ENCODE peak calls at places on chromosome 15, in seven cellular contexts. U is neuronal stem cell, F is mesendoderm, K is H1, X is IMR-90, V is H9, B is mesenchymal stem cell. Z is an unnamed sample.

GRCh38 chr15:48472756-48473155 is 141.5 kb downstream of the DUT start:
- DNase-seq in U (no peak), F (no peak), K (no peak), X (peak; percentile 58), V (no peak), B (peak; percentile 65), Z (no peak)

GRCh38 chr15:89768071-89768500 is 8.0 kb upstream of the MESP2 start:
- DNase-seq in U (no peak), F (no peak), K (no peak), X (peak; percentile 60), V (no peak), B (no peak), Z (no peak)

GRCh38 chr15:50231761-50232160 is 33.8 kb downstream of the HDC start:
- DNase-seq in U (no peak), F (no peak), K (no peak), X (no peak), V (no peak), B (no peak), Z (no peak)

GRCh38 chr15:81221449-81221848 is 24.8 kb downstream of the IL16 start:
- DNase-seq in U (no peak), F (no peak), K (no peak), X (no peak), V (no peak), B (no peak), Z (no peak)

GRCh38 chr15:62928996-62929350 is 113.6 kb upstream of the TPM1 start:
- DNase-seq in U (no peak), F (peak; percentile 55), K (no peak), X (peak; percentile 92), V (no peak), B (peak; percentile 93), Z (no peak)

GRCh38 chr15:41429003-41429890 is 12.4 kb downstream of the RTF1 start:
- DNase-seq in U (no peak), F (no peak), K (no peak), X (peak; percentile 19), V (no peak), B (peak; percentile 39), Z (no peak)

GRCh38 chr15:75307778-75308390 is 25.2 kb downstream of the GOLGA6D start:
- DNase-seq in U (peak; percentile 6), F (peak; percentile 81), K (peak; percentile 60), X (no peak), V (peak; percentile 88), B (peak; percentile 7), Z (peak; percentile 49)

GRCh38 chr15:52609593-52609992 is 40.8 kb upstream of the ARPP19 start:
- DNase-seq in U (no peak), F (no peak), K (no peak), X (no peak), V (no peak), B (no peak), Z (no peak)

GRCh38 chr15:45604321-45604720 is 17.1 kb downstream of the BLOC1S6 start:
- DNase-seq in U (no peak), F (no peak), K (no peak), X (no peak), V (no peak), B (no peak), Z (no peak)

GRCh38 chr15:80026310-80026709 is 33.2 kb upstream of the ZFAND6 start:
- DNase-seq in U (no peak), F (no peak), K (no peak), X (no peak), V (no peak), B (no peak), Z (no peak)

GRCh38 chr15:22913646-22914380 is 66.4 kb downstream of the CYFIP1 start:
- DNase-seq in U (no peak), F (no peak), K (no peak), X (no peak), V (no peak), B (no peak), Z (no peak)

GRCh38 chr15:80684697-80685096 is 10.4 kb upstream of the ABHD17C start:
- DNase-seq in U (no peak), F (no peak), K (no peak), X (no peak), V (no peak), B (no peak), Z (no peak)

GRCh38 chr15:66362776-66363175 is 6.3 kb upstream of the TIPIN start:
- DNase-seq in U (no peak), F (no peak), K (no peak), X (no peak), V (no peak), B (no peak), Z (no peak)

GRCh38 chr15:57662802-57663201 is 43.7 kb upstream of the POLR2M start:
- DNase-seq in U (no peak), F (no peak), K (no peak), X (no peak), V (no peak), B (no peak), Z (no peak)

GRCh38 chr15:70447927-70448698 is 315.2 kb downstream of the UACA start:
- DNase-seq in U (no peak), F (no peak), K (no peak), X (no peak), V (no peak), B (no peak), Z (no peak)

GRCh38 chr15:93614446-93615104 is 525.6 kb upstream of the RGMA start:
- DNase-seq in U (no peak), F (no peak), K (no peak), X (no peak), V (no peak), B (no peak), Z (no peak)

GRCh38 chr15:63166219-63166618 is 8.9 kb upstream of the RPS27L start:
- DNase-seq in U (no peak), F (no peak), K (no peak), X (no peak), V (no peak), B (no peak), Z (no peak)

GRCh38 chr15:77606142-77607034 is 26.3 kb downstream of the LINGO1 start:
- DNase-seq in U (no peak), F (peak; percentile 65), K (no peak), X (peak; percentile 13), V (peak; percentile 49), B (peak; percentile 53), Z (no peak)

GRCh38 chr15:98866503-98866902 is 141.1 kb downstream of the PGPEP1L start:
- DNase-seq in U (no peak), F (peak; percentile 77), K (no peak), X (peak; percentile 88), V (no peak), B (peak; percentile 89), Z (peak; percentile 49)

GRCh38 chr15:92621972-92622533 is 33.5 kb downstream of the FAM174B start:
- DNase-seq in U (no peak), F (no peak), K (no peak), X (no peak), V (no peak), B (no peak), Z (no peak)

GRCh38 chr15:27743078-27743477 is 356.0 kb downstream of the OCA2 start:
- DNase-seq in U (no peak), F (no peak), K (no peak), X (no peak), V (no peak), B (no peak), Z (no peak)

GRCh38 chr15:69380100-69380725 is 33.9 kb upstream of the KIF23 start:
- DNase-seq in U (no peak), F (peak; percentile 74), K (no peak), X (peak; percentile 21), V (peak; percentile 73), B (peak; percentile 29), Z (no peak)

GRCh38 chr15:77083381-77084160 is 12.7 kb upstream of the TSPAN3 start:
- DNase-seq in U (peak; percentile 48), F (peak; percentile 92), K (peak; percentile 66), X (peak; percentile 15), V (peak; percentile 97), B (peak; percentile 46), Z (peak; percentile 67)

GRCh38 chr15:100112061-100112420 is 229.7 kb downstream of the ADAMTS17 start:
- DNase-seq in U (no peak), F (no peak), K (no peak), X (no peak), V (no peak), B (no peak), Z (no peak)
- H2BK5ac ChIP-seq in U (no peak overlapping the region), F (no peak overlapping the region), K (no peak overlapping the region), X (peak overlapping the region; percentile 63), V (no peak overlapping the region), B (no peak overlapping the region), Z (no peak overlapping the region)

GRCh38 chr15:39554746-39555387 is 26.0 kb upstream of the THBS1 start:
- DNase-seq in U (no peak), F (no peak), K (no peak), X (no peak), V (no peak), B (no peak), Z (no peak)

GRCh38 chr15:39553947-39554731 is 26.7 kb upstream of the THBS1 start:
- DNase-seq in U (no peak), F (no peak), K (no peak), X (no peak), V (no peak), B (no peak), Z (no peak)

GRCh38 chr15:39555885-39556284 is 25.0 kb upstream of the THBS1 start:
- DNase-seq in U (no peak), F (peak; percentile 39), K (no peak), X (peak; percentile 20), V (no peak), B (no peak), Z (no peak)

GRCh38 chr15:39558421-39558820 is 22.5 kb upstream of the THBS1 start:
- DNase-seq in U (no peak), F (no peak), K (no peak), X (no peak), V (no peak), B (no peak), Z (no peak)

GRCh38 chr15:39556461-39556860 is 24.4 kb upstream of the THBS1 start:
- DNase-seq in U (no peak), F (no peak), K (no peak), X (peak; percentile 81), V (no peak), B (no peak), Z (peak; percentile 3)
- H2BK5ac ChIP-seq in U (no peak overlapping the region), F (no peak overlapping the region), K (no peak overlapping the region), X (peak overlapping the region; percentile 81), V (no peak overlapping the region), B (no peak overlapping the region), Z (no peak overlapping the region)

DNA sequence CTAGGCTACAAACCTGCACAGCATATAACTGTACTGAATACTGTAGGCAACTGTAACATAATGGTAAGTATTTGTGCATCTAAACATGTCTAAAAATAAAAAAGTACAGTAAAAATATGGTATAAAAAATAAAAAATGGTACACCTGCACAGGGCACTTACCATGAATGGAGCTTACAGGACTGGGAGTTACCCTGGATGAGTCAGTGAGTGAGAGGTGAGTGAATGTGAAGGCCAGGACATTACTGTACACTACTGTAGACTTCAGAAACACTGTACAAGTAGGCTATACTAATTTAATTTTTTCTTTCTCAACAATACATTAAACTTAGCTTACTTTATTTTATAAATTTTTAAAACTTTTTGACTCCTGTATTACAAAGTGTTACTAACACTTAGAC is 265.3 kb downstream of the KLF13 start:
- DNase-seq in U (no peak), F (no peak), K (no peak), X (no peak), V (no peak), B (no peak), Z (no peak)
- H2BK5ac ChIP-seq in U (no peak overlapping the region), F (no peak overlapping the region), K (no peak overlapping the region), X (no peak overlapping the region), V (no peak overlapping the region), B (no peak overlapping the region), Z (no peak overlapping the region)

DNA sequence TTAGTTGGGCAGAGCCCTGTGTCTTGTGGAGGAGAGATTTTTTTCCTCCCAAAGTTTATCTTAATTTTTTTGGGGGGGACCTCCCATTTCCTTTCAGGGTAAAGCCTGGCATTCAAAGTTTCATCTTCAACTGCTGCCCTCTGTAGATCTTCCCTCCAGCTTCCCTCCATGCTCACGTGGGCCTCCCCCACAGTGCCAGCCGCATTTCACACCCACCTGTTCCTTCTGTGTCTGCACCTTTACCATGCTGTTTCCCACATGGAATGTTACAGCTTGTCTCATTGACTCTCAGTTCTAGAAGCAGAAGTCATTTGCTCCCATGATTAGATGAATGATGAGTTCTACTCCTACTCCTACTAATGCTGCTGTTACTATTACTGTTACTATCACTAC is 6.5 kb downstream of the CELF6 start:
- DNase-seq in U (no peak), F (no peak), K (no peak), X (no peak), V (peak; percentile 9), B (no peak), Z (no peak)
- H2BK5ac ChIP-seq in U (no peak overlapping the region), F (no peak overlapping the region), K (no peak overlapping the region), X (no peak overlapping the region), V (no peak overlapping the region), B (no peak overlapping the region), Z (no peak overlapping the region)